ENCODE peak calls at places on chromosomes 16 and 17, in nine cellular contexts. O is A549; F is HTR-8/SVneo; R is central memory CD4-positive, alpha-beta T cell; E is CD4-positive, alpha-beta memory T cell; J is skeletal muscle cell; W is EL; S is RWPE1; T is NCI-H1092 treated with DMSO at 0.1 percent for 48 hours. V is an unnamed sample.

GRCh38 chr17:79655672-79656290 is 44.9 kb upstream of the RBFOX3 start:
- DNase-seq in J (no peak), S (no peak), F (no peak), R (no peak), O (no peak), W (no peak), E (no peak), T (no peak), V (no peak)

GRCh38 chr17:36652716-36653115 is 51.3 kb downstream of the MRM1 start:
- DNase-seq in W (no peak), R (no peak), O (no peak), F (no peak), J (no peak), S (peak), E (no peak), T (no peak), V (no peak)

GRCh38 chr17:49471089-49471683 is 23.9 kb upstream of the NGFR start:
- DNase-seq in R (no peak), E (no peak), O (no peak), T (peak), F (no peak), J (no peak), W (no peak), S (no peak), V (no peak)

GRCh38 chr16:81765111-81765919 is 13.8 kb upstream of the PLCG2 start:
- DNase-seq in R (no peak), W (no peak), T (no peak), S (no peak), O (no peak), J (no peak), E (no peak), F (no peak), V (no peak)

GRCh38 chr16:3846595-3847091 is 33.9 kb downstream of the CREBBP start:
- DNase-seq in E (no peak), T (no peak), F (no peak), S (no peak), W (no peak), O (no peak), R (no peak), J (no peak), V (no peak)

GRCh38 chr16:21281698-21282389 is 3.8 kb upstream of the CRYM start:
- DNase-seq in T (no peak), J (no peak), O (no peak), R (no peak), W (no peak), E (no peak), F (no peak), S (no peak), V (no peak)

GRCh38 chr16:68644715-68645493 is at the start of gene CDH3:
- DNase-seq in F (no peak), W (peak), S (peak), E (peak), O (no peak), T (no peak), R (no peak), J (no peak), V (no peak)

GRCh38 chr16:86565644-86566511 is 751 bp upstream of the FOXC2 start:
- DNase-seq in E (no peak), J (no peak), F (no peak), W (peak), R (no peak), T (no peak), O (no peak), S (no peak), V (no peak)

GRCh38 chr16:1530883-1531637 is 2.4 kb upstream of the TMEM204 start:
- DNase-seq in O (no peak), E (no peak), W (peak), F (no peak), J (peak), S (no peak), T (no peak), R (no peak), V (no peak)

GRCh38 chr17:41511130-41511529 is 5.7 kb upstream of the KRT13 start:
- DNase-seq in T (no peak), S (no peak), W (no peak), O (no peak), J (no peak), E (no peak), F (no peak), R (no peak), V (no peak)

GRCh38 chr17:74228326-74228978 is 15.1 kb downstream of the TTYH2 start:
- DNase-seq in T (no peak), E (no peak), J (no peak), W (no peak), F (no peak), S (no peak), O (no peak), R (no peak), V (no peak)

GRCh38 chr17:8393470-8394231 is 4.0 kb downstream of the RNF222 start:
- DNase-seq in O (no peak), E (peak), F (no peak), J (no peak), T (no peak), S (no peak), W (peak), R (peak), V (no peak)

GRCh38 chr17:14545156-14545906 is 244.4 kb downstream of the HS3ST3B1 start:
- DNase-seq in R (no peak), O (no peak), E (no peak), F (no peak), T (no peak), W (no peak), S (no peak), J (no peak), V (no peak)

GRCh38 chr17:39822051-39822450 is 42.1 kb downstream of the IKZF3 start:
- DNase-seq in W (no peak), T (no peak), S (no peak), R (no peak), J (no peak), E (no peak), O (no peak), F (no peak), V (no peak)

GRCh38 chr17:55625516-55625915 is 97.1 kb downstream of the TMEM100 start:
- DNase-seq in J (no peak), R (no peak), E (no peak), T (no peak), O (no peak), S (no peak), W (no peak), F (no peak), V (no peak)

V was measured in CD4-positive, CD25-positive, alpha-beta regulatory T cell.